ENCODE peak calls at places on chromosomes 2 and 18, in nine cellular contexts. U, V, P, I, L, N, R, G and J are unnamed samples.

GRCh38 chr18:7778181-7778580 is 211.1 kb downstream of the PTPRM start:
- DNase-seq in U (no peak), V (no peak), I (no peak), R (peak; percentile 44), P (no peak), G (no peak), L (no peak), N (no peak), J (no peak)

GRCh38 chr2:190596998-190597397 is 51.9 kb upstream of the NAB1 start:
- DNase-seq in L (no peak), I (no peak), U (no peak), R (no peak), G (no peak), P (no peak), N (peak; percentile 50), V (no peak), J (no peak)

GRCh38 chr18:48885266-48885950 is 65.4 kb downstream of the SMAD7 start:
- DNase-seq in L (peak; percentile 84), V (no peak), N (no peak), R (no peak), U (no peak), P (no peak), G (no peak), I (no peak), J (no peak)

GRCh38 chr18:29083545-29083944 is 906.6 kb upstream of the CDH2 start:
- DNase-seq in L (no peak), N (no peak), G (no peak), I (peak; percentile 59), V (no peak), R (peak; percentile 11), P (no peak), U (peak; percentile 22), J (no peak)

GRCh38 chr2:217466104-217466503 is 536.7 kb downstream of the TNS1 start:
- DNase-seq in G (no peak), I (no peak), R (no peak), N (no peak), L (no peak), U (no peak), P (no peak), V (no peak), J (no peak)

GRCh38 chr2:24486628-24487027 is 4.4 kb upstream of the NCOA1 start:
- DNase-seq in U (no peak), G (no peak), I (no peak), N (no peak), L (no peak), P (peak; percentile 43), R (no peak), V (no peak), J (no peak)

GRCh38 chr2:71614976-71615768 is 161.8 kb downstream of the DYSF start:
- DNase-seq in R (peak; percentile 90), I (peak; percentile 92), L (peak; percentile 81), P (no peak), U (no peak), V (peak; percentile 37), N (peak; percentile 91), G (peak; percentile 24), J (no peak)

GRCh38 chr2:42693013-42693575 is 70.8 kb downstream of the OXER1 start:
- DNase-seq in U (no peak), N (no peak), L (no peak), G (no peak), I (no peak), V (no peak), R (no peak), P (no peak), J (no peak)

GRCh38 chr2:108928660-108929377 is 60.2 kb downstream of the EDAR start:
- DNase-seq in I (no peak), G (no peak), N (no peak), P (no peak), V (no peak), R (no peak), L (no peak), U (no peak), J (no peak)

GRCh38 chr2:38615237-38615636 is 12.5 kb upstream of the HNRNPLL start:
- DNase-seq in R (peak; percentile 48), P (no peak), G (no peak), V (no peak), U (no peak), N (no peak), I (no peak), L (no peak), J (no peak)

GRCh38 chr2:132774189-132774588 is 104.2 kb upstream of the LYPD1 start:
- DNase-seq in U (no peak), G (no peak), R (no peak), N (no peak), P (no peak), I (no peak), L (no peak), V (no peak), J (no peak)

GRCh38 chr18:4108016-4108415 is 347.1 kb downstream of the DLGAP1 start:
- DNase-seq in V (no peak), P (no peak), R (no peak), N (no peak), L (no peak), G (no peak), U (no peak), I (no peak), J (no peak)

GRCh38 chr2:141586985-141587384 is 543.8 kb downstream of the LRP1B start:
- DNase-seq in N (no peak), U (no peak), L (no peak), R (no peak), V (no peak), P (no peak), G (no peak), I (no peak), J (no peak)

GRCh38 chr2:44358498-44358897 is 2.8 kb downstream of the PREPL start:
- DNase-seq in I (no peak), U (no peak), N (no peak), R (peak; percentile 77), P (no peak), L (no peak), G (peak; percentile 74), V (peak; percentile 59), J (no peak)

GRCh38 chr18:75752864-75753263 is 325.4 kb upstream of the SMIM21 start:
- DNase-seq in L (peak; percentile 75), N (no peak), P (no peak), I (no peak), G (no peak), V (no peak), U (no peak), R (no peak), J (no peak)

GRCh38 chr18:79511671-79512301 is 116.1 kb downstream of the NFATC1 start:
- DNase-seq in V (peak; percentile 5), G (peak; percentile 14), U (no peak), R (no peak), L (peak; percentile 90), N (no peak), I (peak; percentile 50), P (no peak), J (no peak)

GRCh38 chr2:219175928-219176817 is 552 bp downstream of the CNPPD1 start:
- DNase-seq in L (no peak), I (peak; percentile 65), R (peak; percentile 32), P (peak; percentile 71), N (peak; percentile 49), G (peak; percentile 64), V (peak; percentile 74), U (no peak), J (no peak)

GRCh38 chr2:68449395-68449678 is 17.8 kb downstream of the FBXO48 start:
- DNase-seq in L (no peak), P (no peak), G (no peak), U (no peak), R (no peak), N (no peak), V (no peak), I (no peak), J (no peak)

GRCh38 chr2:95337829-95338228 is 40.7 kb downstream of the KCNIP3 start:
- DNase-seq in N (peak; percentile 2), L (peak; percentile 67), G (no peak), P (no peak), I (no peak), V (no peak), U (no peak), R (no peak), J (no peak)
- TF ChIP-seq CTCF in N (no peak), L (no peak), G (no peak), P (no peak), I (no peak), V (no peak), U (no peak), R (no peak), J (no peak)

DNA sequence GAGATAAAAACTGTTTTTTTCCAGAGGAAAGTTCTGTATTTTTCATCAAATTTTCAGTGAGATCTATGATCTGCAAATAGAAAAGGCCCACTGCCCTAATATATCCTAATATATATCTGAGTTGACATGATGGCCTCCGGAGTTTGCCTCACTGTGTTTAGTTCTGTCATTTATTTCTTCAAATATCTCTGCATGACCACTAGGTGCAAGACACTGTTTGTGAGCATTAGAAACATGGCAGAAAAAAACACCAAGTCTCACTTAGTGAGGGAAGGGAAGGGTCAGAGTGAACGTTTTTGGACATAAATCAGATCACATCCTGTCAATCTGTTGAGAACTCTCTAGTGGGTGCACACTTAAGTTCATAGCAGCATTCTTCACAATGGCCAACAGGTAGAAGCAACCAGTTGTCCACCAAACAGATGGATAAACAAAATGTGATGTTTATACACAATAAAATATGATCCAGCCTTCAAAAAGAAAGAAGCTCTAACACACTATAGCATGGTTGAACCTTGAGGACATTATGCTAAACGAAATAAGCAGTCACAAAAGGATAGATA is 53.4 kb downstream of the SPIRE1 start:
- DNase-seq in P (no peak), U (no peak), I (no peak), R (no peak), N (no peak), L (no peak), V (no peak), G (no peak), J (no peak)
- TF ChIP-seq CTCF in P (peak; percentile 24), U (no peak), I (peak; percentile 29), R (no peak), N (no peak), L (peak; percentile 55), V (no peak), G (no peak), J (no peak)

DNA sequence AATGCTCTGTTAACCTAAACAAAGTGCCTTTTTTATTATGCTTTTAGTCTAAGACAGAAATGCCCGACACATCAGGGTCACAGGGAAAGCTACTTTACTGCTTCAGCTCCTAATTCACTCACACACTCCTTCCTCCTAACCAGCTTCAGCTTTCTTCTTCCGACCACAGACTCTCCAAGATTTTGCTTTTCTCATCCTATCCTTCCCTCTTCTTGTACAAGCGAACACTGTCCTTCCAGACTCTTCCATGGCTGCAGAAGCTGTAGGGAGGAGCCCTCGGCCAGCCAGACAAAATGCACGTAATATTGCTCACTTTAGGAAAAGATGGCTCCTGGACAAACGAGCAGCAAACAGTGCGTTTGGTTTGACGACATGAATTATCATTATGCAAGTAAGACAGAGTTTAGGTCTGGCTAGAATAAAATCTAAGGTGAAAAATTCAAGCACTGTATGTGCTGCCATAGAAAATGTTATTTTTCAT is 47.5 kb upstream of the HNRNPA3 start:
- DNase-seq in P (peak; percentile 30), V (peak; percentile 24), U (no peak), I (peak; percentile 74), L (no peak), G (peak; percentile 43), N (peak; percentile 18), R (peak; percentile 66), J (no peak)
- TF ChIP-seq CTCF in P (no peak), V (no peak), U (no peak), I (no peak), L (no peak), G (no peak), N (no peak), R (no peak), J (no peak)

DNA sequence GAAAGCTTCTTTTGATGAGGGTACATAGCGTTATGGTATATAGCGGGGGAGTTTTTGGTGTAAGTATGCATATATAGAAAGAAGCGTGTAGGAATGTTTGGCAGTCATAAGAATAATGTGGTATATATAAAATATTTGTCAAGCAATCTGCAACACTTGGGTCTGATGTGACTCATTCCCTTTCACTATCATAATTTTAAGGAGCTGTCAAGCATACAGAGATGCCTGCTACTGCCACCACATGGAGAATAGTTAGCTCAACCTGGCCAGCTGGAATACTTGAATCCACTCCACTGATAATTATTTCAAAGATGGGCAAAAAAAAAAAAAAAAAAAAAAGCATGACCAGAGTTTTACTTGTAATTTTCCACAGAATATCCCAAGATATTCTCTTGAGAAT is 559.8 kb upstream of the REG3G start:
- DNase-seq in U (no peak), L (no peak), V (no peak), G (no peak), P (no peak), I (no peak), N (no peak), R (no peak), J (no peak)
- TF ChIP-seq CTCF in U (no peak), L (no peak), V (no peak), G (no peak), P (peak; percentile 21), I (no peak), N (no peak), R (no peak), J (no peak)